ENCODE peak calls at places on chromosomes 4 and X, in six cellular contexts. One of them, this sample, is unnamed.

GRCh38 chr4:9859774-9860173 is 78.3 kb downstream of the DRD5 start:
- DNase-seq in mesendoderm: no peak
- DNase-seq in H1: no peak
- DNase-seq in GM23248: no peak
- DNase-seq in left ventricle myocardium inferior: no peak
- DNase-seq in right cardiac atrium: no peak
- DNase-seq in this sample: no peak

GRCh38 chrX:108437789-108438623 is at the start of gene COL4A6:
- DNase-seq in mesendoderm: peak; percentile 77
- DNase-seq in H1: peak; percentile 9
- DNase-seq in GM23248: peak; percentile 35
- DNase-seq in left ventricle myocardium inferior: no peak
- DNase-seq in right cardiac atrium: peak; percentile 40
- DNase-seq in this sample: peak; percentile 44

GRCh38 chr4:83889802-83890201 is 353.9 kb downstream of the GPAT3 start:
- DNase-seq in mesendoderm: no peak
- DNase-seq in H1: no peak
- DNase-seq in GM23248: peak; percentile 67
- DNase-seq in left ventricle myocardium inferior: no peak
- DNase-seq in right cardiac atrium: no peak
- DNase-seq in this sample: peak; percentile 63

GRCh38 chr4:84379881-84380618 is 119.0 kb downstream of the NKX6-1 start:
- DNase-seq in mesendoderm: no peak
- DNase-seq in H1: no peak
- DNase-seq in GM23248: peak; percentile 85
- DNase-seq in left ventricle myocardium inferior: no peak
- DNase-seq in right cardiac atrium: no peak
- DNase-seq in this sample: peak; percentile 70

GRCh38 chr4:174369968-174370367 is 86.3 kb downstream of the CEP44 start:
- DNase-seq in mesendoderm: no peak
- DNase-seq in H1: no peak
- DNase-seq in GM23248: no peak
- DNase-seq in left ventricle myocardium inferior: no peak
- DNase-seq in right cardiac atrium: no peak
- DNase-seq in this sample: no peak

GRCh38 chrX:150503898-150504219 is 64.6 kb upstream of the MTM1 start:
- DNase-seq in mesendoderm: no peak
- DNase-seq in H1: no peak
- DNase-seq in GM23248: no peak
- DNase-seq in left ventricle myocardium inferior: no peak
- DNase-seq in right cardiac atrium: no peak
- DNase-seq in this sample: no peak

GRCh38 chr4:56828784-56829535 is 7.5 kb upstream of the SPINK2 start:
- DNase-seq in mesendoderm: no peak
- DNase-seq in H1: no peak
- DNase-seq in GM23248: peak; percentile 4
- DNase-seq in left ventricle myocardium inferior: no peak
- DNase-seq in right cardiac atrium: no peak
- DNase-seq in this sample: peak; percentile 60

GRCh38 chrX:53544936-53545335 is 110.8 kb upstream of the HSD17B10 start:
- DNase-seq in mesendoderm: peak; percentile 14
- DNase-seq in H1: no peak
- DNase-seq in GM23248: no peak
- DNase-seq in left ventricle myocardium inferior: no peak
- DNase-seq in right cardiac atrium: no peak
- DNase-seq in this sample: no peak

GRCh38 chr4:142408003-142408441 is 438.1 kb downstream of the INPP4B start:
- DNase-seq in mesendoderm: peak; percentile 68
- DNase-seq in H1: no peak
- DNase-seq in GM23248: peak; percentile 83
- DNase-seq in left ventricle myocardium inferior: no peak
- DNase-seq in right cardiac atrium: no peak
- DNase-seq in this sample: peak; percentile 98

GRCh38 chrX:111338095-111338698 is 67.9 kb upstream of the CAPN6 start:
- DNase-seq in mesendoderm: no peak
- DNase-seq in H1: no peak
- DNase-seq in GM23248: no peak
- DNase-seq in left ventricle myocardium inferior: no peak
- DNase-seq in right cardiac atrium: no peak
- DNase-seq in this sample: no peak

GRCh38 chrX:46204721-46205422 is 340.3 kb downstream of the ZNF674 start:
- DNase-seq in mesendoderm: no peak
- DNase-seq in H1: no peak
- DNase-seq in GM23248: no peak
- DNase-seq in left ventricle myocardium inferior: no peak
- DNase-seq in right cardiac atrium: no peak
- DNase-seq in this sample: no peak

GRCh38 chr4:141636771-141637460 is 533 bp downstream of the IL15 start:
- DNase-seq in mesendoderm: peak; percentile 65
- DNase-seq in H1: peak; percentile 3
- DNase-seq in GM23248: peak; percentile 84
- DNase-seq in left ventricle myocardium inferior: peak; percentile 26
- DNase-seq in right cardiac atrium: peak; percentile 80
- DNase-seq in this sample: peak; percentile 66

GRCh38 chr4:32140636-32141035 is 1420.5 kb downstream of the PCDH7 start:
- DNase-seq in mesendoderm: peak; percentile 14
- DNase-seq in H1: no peak
- DNase-seq in GM23248: no peak
- DNase-seq in left ventricle myocardium inferior: no peak
- DNase-seq in right cardiac atrium: no peak
- DNase-seq in this sample: peak; percentile 98

GRCh38 chr4:151753056-151753455 is 7.8 kb downstream of the GATB start:
- DNase-seq in mesendoderm: peak; percentile 70
- DNase-seq in H1: no peak
- DNase-seq in GM23248: peak; percentile 67
- DNase-seq in left ventricle myocardium inferior: no peak
- DNase-seq in right cardiac atrium: no peak
- DNase-seq in this sample: peak; percentile 85

GRCh38 chr4:37477126-37477525 is 209.1 kb downstream of the RELL1 start:
- DNase-seq in mesendoderm: no peak
- DNase-seq in H1: no peak
- DNase-seq in GM23248: no peak
- DNase-seq in left ventricle myocardium inferior: no peak
- DNase-seq in right cardiac atrium: no peak
- DNase-seq in this sample: peak; percentile 65
- H3K4me1 ChIP-seq in mesendoderm: no peaks in the 10 kb centered on the region
- H3K4me1 ChIP-seq in H1: no peaks in the 10 kb centered on the region
- H3K4me1 ChIP-seq in GM23248: no peaks in the 10 kb centered on the region
- H3K4me1 ChIP-seq in left ventricle myocardium inferior: no peaks in the 10 kb centered on the region
- H3K4me1 ChIP-seq in right cardiac atrium: no peaks in the 10 kb centered on the region
- H3K4me1 ChIP-seq in this sample: no peaks in the 10 kb centered on the region

GRCh38 chrX:131762802-131763234 is 218.9 kb downstream of the OR13H1 start:
- DNase-seq in mesendoderm: peak; percentile 31
- DNase-seq in H1: no peak
- DNase-seq in GM23248: peak; percentile 21
- DNase-seq in left ventricle myocardium inferior: no peak
- DNase-seq in right cardiac atrium: no peak
- DNase-seq in this sample: no peak

GRCh38 chrX:131763674-131764073 is 219.8 kb downstream of the OR13H1 start:
- DNase-seq in mesendoderm: peak; percentile 9
- DNase-seq in H1: no peak
- DNase-seq in GM23248: peak; percentile 11
- DNase-seq in left ventricle myocardium inferior: no peak
- DNase-seq in right cardiac atrium: no peak
- DNase-seq in this sample: no peak

GRCh38 chrX:131764224-131764623 is 220.3 kb downstream of the OR13H1 start:
- DNase-seq in mesendoderm: no peak
- DNase-seq in H1: no peak
- DNase-seq in GM23248: no peak
- DNase-seq in left ventricle myocardium inferior: no peak
- DNase-seq in right cardiac atrium: no peak
- DNase-seq in this sample: no peak
- H3K27ac ChIP-seq in mesendoderm: no peak overlapping the region
- H3K27ac ChIP-seq in H1: no peak overlapping the region
- H3K27ac ChIP-seq in GM23248: no peak overlapping the region
- H3K27ac ChIP-seq in left ventricle myocardium inferior: no peak overlapping the region
- H3K27ac ChIP-seq in right cardiac atrium: no peak overlapping the region
- H3K27ac ChIP-seq in this sample: no peak overlapping the region

DNA sequence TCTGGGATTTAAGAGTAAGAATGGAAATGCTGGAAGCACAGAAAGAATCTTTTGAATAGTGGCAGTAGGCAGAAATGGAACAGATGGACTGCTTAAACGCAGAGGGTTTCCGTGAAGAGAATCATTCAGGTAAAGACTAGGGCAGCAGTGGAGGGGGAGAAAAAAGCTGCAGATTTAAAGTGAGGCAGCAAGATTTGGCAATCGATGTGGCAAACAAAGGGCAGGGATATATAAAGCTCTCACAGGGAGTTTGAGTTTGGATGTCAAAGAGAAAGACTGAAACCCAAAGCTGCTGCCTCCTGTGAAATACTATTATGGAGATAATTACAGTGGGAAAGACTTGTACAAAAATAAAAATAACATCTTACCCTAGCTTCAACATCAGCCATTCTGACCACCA is 384.0 kb downstream of the CENPC start:
- DNase-seq in mesendoderm: no peak
- DNase-seq in H1: no peak
- DNase-seq in GM23248: no peak
- DNase-seq in left ventricle myocardium inferior: no peak
- DNase-seq in right cardiac atrium: no peak
- DNase-seq in this sample: no peak
- H3K4me1 ChIP-seq in mesendoderm: no peaks in the 10 kb centered on the region
- H3K4me1 ChIP-seq in H1: peaks cover 3% of the 10 kb centered on the region
- H3K4me1 ChIP-seq in GM23248: no peaks in the 10 kb centered on the region
- H3K4me1 ChIP-seq in left ventricle myocardium inferior: no peaks in the 10 kb centered on the region
- H3K4me1 ChIP-seq in right cardiac atrium: no peaks in the 10 kb centered on the region
- H3K4me1 ChIP-seq in this sample: no peaks in the 10 kb centered on the region

DNA sequence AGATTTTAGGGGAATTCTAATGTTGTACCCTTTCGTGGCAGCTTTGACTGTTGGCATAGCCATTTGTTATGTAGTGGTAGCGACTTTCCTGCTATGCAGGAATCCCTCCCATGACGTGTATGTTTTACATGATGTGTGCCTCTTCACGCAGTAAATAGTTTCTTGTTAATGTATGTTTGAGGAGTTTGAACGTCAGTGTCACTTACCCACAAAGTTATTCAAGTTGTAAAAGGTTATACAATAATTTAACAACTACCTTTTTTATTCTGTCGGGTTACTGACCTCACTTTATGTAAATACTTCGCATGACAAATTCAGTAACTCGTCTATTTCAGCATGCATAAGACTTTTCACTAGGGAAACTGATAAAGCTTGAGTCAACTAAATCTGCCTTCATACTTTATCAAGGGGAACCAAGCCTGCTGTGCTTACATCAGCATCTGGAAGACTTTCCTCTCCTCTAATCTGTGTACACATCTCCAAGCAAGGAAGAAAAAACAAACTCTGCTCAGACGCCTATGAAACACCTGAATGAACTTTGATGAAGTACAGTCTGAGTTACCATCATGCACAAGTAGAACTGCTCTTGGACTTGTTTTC is 61.2 kb downstream of the SLC9A6 start:
- DNase-seq in mesendoderm: no peak
- DNase-seq in H1: no peak
- DNase-seq in GM23248: no peak
- DNase-seq in left ventricle myocardium inferior: no peak
- DNase-seq in right cardiac atrium: no peak
- DNase-seq in this sample: no peak
- H3K27ac ChIP-seq in mesendoderm: no peak overlapping the region
- H3K27ac ChIP-seq in H1: no peak overlapping the region
- H3K27ac ChIP-seq in GM23248: no peak overlapping the region
- H3K27ac ChIP-seq in left ventricle myocardium inferior: no peak overlapping the region
- H3K27ac ChIP-seq in right cardiac atrium: no peak overlapping the region
- H3K27ac ChIP-seq in this sample: no peak overlapping the region

DNA sequence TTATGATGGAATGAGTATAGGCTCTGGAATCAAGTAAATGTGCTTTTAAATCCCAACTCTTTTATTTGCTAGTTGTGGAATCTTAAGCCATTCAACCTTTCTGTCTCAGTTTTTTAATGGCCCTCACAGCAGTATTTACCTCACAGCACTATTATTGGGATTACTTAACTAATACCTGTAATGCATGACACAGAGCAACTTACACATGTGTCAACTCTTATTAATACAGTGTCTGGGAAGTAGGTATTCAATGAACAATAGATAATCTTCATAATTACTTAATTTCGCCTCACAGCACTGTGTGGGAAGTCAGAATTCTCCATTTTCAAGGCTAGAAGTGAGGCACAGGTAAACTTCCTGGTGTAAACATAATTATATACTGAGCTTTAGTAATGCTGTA is 149.7 kb upstream of the NUDT6 start:
- DNase-seq in mesendoderm: no peak
- DNase-seq in H1: no peak
- DNase-seq in GM23248: no peak
- DNase-seq in left ventricle myocardium inferior: no peak
- DNase-seq in right cardiac atrium: no peak
- DNase-seq in this sample: no peak
- H3K4me1 ChIP-seq in mesendoderm: no peaks in the 10 kb centered on the region
- H3K4me1 ChIP-seq in H1: no peaks in the 10 kb centered on the region
- H3K4me1 ChIP-seq in GM23248: no peaks in the 10 kb centered on the region
- H3K4me1 ChIP-seq in left ventricle myocardium inferior: no peaks in the 10 kb centered on the region
- H3K4me1 ChIP-seq in right cardiac atrium: no peaks in the 10 kb centered on the region
- H3K4me1 ChIP-seq in this sample: no peaks in the 10 kb centered on the region

DNA sequence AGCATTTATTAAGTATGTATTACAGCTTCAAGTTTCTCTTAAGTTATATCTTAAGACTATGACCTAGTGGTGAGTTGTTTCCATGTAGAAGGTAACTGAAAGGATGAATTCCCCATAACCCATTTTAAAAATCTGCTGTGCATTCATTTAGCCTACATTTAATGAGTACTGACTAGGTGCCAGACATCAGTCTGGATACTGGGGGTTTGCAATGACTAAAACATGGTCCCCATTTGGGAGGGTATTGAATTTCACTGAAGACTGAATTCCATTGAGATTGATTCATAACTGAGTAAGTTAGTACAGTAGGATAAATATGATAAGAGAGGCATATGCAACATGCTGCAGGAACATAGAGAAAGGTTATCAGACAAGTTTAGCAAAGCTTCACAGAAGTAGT is 241.5 kb downstream of the FRAS1 start:
- DNase-seq in mesendoderm: no peak
- DNase-seq in H1: no peak
- DNase-seq in GM23248: peak; percentile 55
- DNase-seq in left ventricle myocardium inferior: no peak
- DNase-seq in right cardiac atrium: no peak
- DNase-seq in this sample: peak; percentile 39
- H3K27ac ChIP-seq in mesendoderm: no peak overlapping the region
- H3K27ac ChIP-seq in H1: no peak overlapping the region
- H3K27ac ChIP-seq in GM23248: peak overlapping the region; percentile 10
- H3K27ac ChIP-seq in left ventricle myocardium inferior: no peak overlapping the region
- H3K27ac ChIP-seq in right cardiac atrium: no peak overlapping the region
- H3K27ac ChIP-seq in this sample: no peak overlapping the region

GRCh38 chr4:104395219-104395618 is 99.5 kb downstream of the CXXC4 start:
- DNase-seq in mesendoderm: no peak
- DNase-seq in H1: no peak
- DNase-seq in GM23248: no peak
- DNase-seq in left ventricle myocardium inferior: no peak
- DNase-seq in right cardiac atrium: no peak
- DNase-seq in this sample: no peak
- H3K4me1 ChIP-seq in mesendoderm: no peaks in the 10 kb centered on the region
- H3K4me1 ChIP-seq in H1: peaks cover 4% of the 10 kb centered on the region
- H3K4me1 ChIP-seq in GM23248: no peaks in the 10 kb centered on the region
- H3K4me1 ChIP-seq in left ventricle myocardium inferior: peaks cover 8% of the 10 kb centered on the region
- H3K4me1 ChIP-seq in right cardiac atrium: no peaks in the 10 kb centered on the region
- H3K4me1 ChIP-seq in this sample: no peaks in the 10 kb centered on the region

This sample was measured in foreskin keratinocyte.